ENCODE peak calls at places on chromosomes 13 and 19, in six cellular contexts. Q is transverse colon, S is sigmoid colon, R is breast epithelium, X is HCT116, Y is upper lobe of left lung. J is an unnamed sample.

GRCh38 chr13:98672947-98673545 is 79.4 kb downstream of the SLC15A1 start:
- DNase-seq in Q (peak), S (peak), R (peak), X (peak), Y (peak), J (peak)

GRCh38 chr13:93624371-93624777 is 397.8 kb downstream of the GPC6 start:
- DNase-seq in Q (no peak), S (no peak), R (no peak), X (no peak), Y (no peak), J (no peak)

GRCh38 chr19:56839665-56840451 is 668 bp downstream of the PEG3 start:
- DNase-seq in Q (peak), S (peak), R (peak), X (no peak), Y (peak), J (no peak)

GRCh38 chr13:58953638-58954037 is 1210.1 kb downstream of the DIAPH3 start:
- DNase-seq in Q (no peak), S (no peak), R (no peak), X (no peak), Y (no peak), J (no peak)

GRCh38 chr19:4456843-4457653 is 546 bp downstream of the UBXN6 start:
- DNase-seq in Q (peak), S (no peak), R (no peak), X (no peak), Y (peak), J (peak)

GRCh38 chr19:1847684-1848398 is 442 bp downstream of the REXO1 start:
- DNase-seq in Q (peak), S (no peak), R (no peak), X (no peak), Y (peak), J (no peak)

GRCh38 chr13:50845211-50845610 is 1.7 kb upstream of the DLEU7 start:
- DNase-seq in Q (no peak), S (no peak), R (no peak), X (no peak), Y (no peak), J (no peak)

GRCh38 chr19:44767295-44768180 is 10.2 kb upstream of the CBLC start:
- DNase-seq in Q (no peak), S (no peak), R (no peak), X (no peak), Y (peak), J (no peak)

GRCh38 chr13:51997641-51998330 is 13.5 kb downstream of the ATP7B start:
- DNase-seq in Q (no peak), S (no peak), R (no peak), X (no peak), Y (no peak), J (no peak)

GRCh38 chr19:1650627-1651009 is 1.8 kb downstream of the TCF3 start:
- DNase-seq in Q (no peak), S (no peak), R (no peak), X (no peak), Y (no peak), J (no peak)

GRCh38 chr13:100837611-100838010 is 163.0 kb upstream of the TMTC4 start:
- DNase-seq in Q (no peak), S (no peak), R (no peak), X (no peak), Y (no peak), J (no peak)

GRCh38 chr13:21137696-21138095 is 38.7 kb downstream of the SKA3 start:
- DNase-seq in Q (no peak), S (no peak), R (no peak), X (peak), Y (peak), J (no peak)

GRCh38 chr13:51773515-51773914 is 30.4 kb downstream of the DHRS12 start:
- DNase-seq in Q (no peak), S (no peak), R (no peak), X (no peak), Y (no peak), J (no peak)

GRCh38 chr13:75541287-75541686 is 3.6 kb upstream of the COMMD6 start:
- DNase-seq in Q (no peak), S (no peak), R (no peak), X (no peak), Y (peak), J (no peak)

GRCh38 chr13:77053192-77053591 is 26.2 kb upstream of the FBXL3 start:
- DNase-seq in Q (no peak), S (no peak), R (no peak), X (no peak), Y (no peak), J (no peak)

GRCh38 chr19:14536926-14537692 is 7.7 kb downstream of the TECR start:
- DNase-seq in Q (peak), S (no peak), R (peak), X (peak), Y (peak), J (no peak)

GRCh38 chr19:57171551-57172081 is 4.3 kb upstream of the DUXA start:
- DNase-seq in Q (peak), S (peak), R (no peak), X (no peak), Y (no peak), J (peak)

GRCh38 chr13:104450006-104450405 is 1383.8 kb upstream of the SLC10A2 start:
- DNase-seq in Q (no peak), S (no peak), R (no peak), X (no peak), Y (no peak), J (no peak)

GRCh38 chr13:24033527-24034302 is 126.8 kb upstream of the SPATA13 start:
- DNase-seq in Q (no peak), S (no peak), R (no peak), X (no peak), Y (no peak), J (no peak)

GRCh38 chr13:105552078-105552477 is 983.4 kb downstream of the EFNB2 start:
- DNase-seq in Q (no peak), S (no peak), R (no peak), X (no peak), Y (no peak), J (no peak)

GRCh38 chr19:3519126-3519525 is 13.0 kb downstream of the FZR1 start:
- DNase-seq in Q (no peak), S (no peak), R (no peak), X (no peak), Y (no peak), J (no peak)

GRCh38 chr19:56866563-56866962 is 26.0 kb upstream of the PEG3 start:
- DNase-seq in Q (no peak), S (no peak), R (no peak), X (no peak), Y (no peak), J (no peak)

GRCh38 chr19:38440592-38440991 is 7.1 kb downstream of the RYR1 start:
- DNase-seq in Q (no peak), S (no peak), R (no peak), X (no peak), Y (no peak), J (no peak)

GRCh38 chr13:19169991-19170390 is 11.6 kb downstream of the TUBA3C start:
- DNase-seq in Q (no peak), S (no peak), R (no peak), X (no peak), Y (no peak), J (no peak)

GRCh38 chr13:73018336-73018735 is 40.5 kb upstream of the KLF5 start:
- DNase-seq in Q (no peak), S (no peak), R (no peak), X (no peak), Y (no peak), J (no peak)

GRCh38 chr19:14971474-14971873 is 8.2 kb downstream of the SLC1A6 start:
- DNase-seq in Q (no peak), S (no peak), R (no peak), X (no peak), Y (no peak), J (no peak)

DNA sequence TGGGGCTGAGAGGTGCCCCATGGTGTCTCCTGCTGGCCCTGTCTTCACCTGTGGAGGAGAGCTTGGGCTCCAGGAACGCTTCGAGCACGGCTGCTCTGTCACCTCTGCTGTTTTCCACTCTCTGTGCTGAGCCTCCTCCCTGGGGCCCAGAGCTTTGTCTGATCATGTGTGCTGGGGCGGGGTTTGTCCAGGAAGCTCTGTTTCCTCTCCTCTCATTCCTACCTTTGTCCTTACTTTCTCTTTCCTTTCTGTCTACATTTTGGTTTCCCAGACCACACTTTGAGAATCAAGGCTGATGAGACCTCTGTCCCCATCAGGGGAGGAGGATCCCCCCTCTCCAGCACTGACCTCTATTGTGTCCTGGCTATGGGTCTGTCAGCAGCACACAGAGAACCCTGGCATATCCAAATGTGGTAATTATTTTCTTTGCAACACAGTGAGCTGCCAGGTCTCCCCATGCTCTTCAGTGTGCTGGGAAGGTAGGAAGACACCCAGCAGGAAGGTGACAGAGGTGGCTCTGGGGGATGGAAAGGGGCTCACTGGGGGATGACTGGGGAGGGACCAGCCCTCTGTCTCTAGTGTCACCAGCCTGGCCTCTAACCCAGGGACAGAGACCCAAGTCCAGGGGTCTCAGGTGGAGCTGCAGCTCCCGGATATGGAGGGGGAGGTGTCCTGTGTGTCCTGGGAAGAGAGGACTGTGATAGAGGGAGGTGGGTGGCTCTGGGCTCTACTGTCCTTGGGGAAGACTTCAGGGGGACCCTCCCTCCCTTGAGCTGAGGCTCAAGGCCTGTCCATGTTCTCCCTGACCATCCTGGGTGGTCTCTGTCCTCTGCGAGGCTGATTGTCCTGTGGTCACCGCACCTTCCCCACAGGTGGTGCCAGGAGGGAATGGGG is at the start of gene CEACAM1:
- DNase-seq in Q (peak), S (no peak), R (peak), X (no peak), Y (peak), J (peak)
- TF ChIP-seq POLR2A in Q (peak), S (no peak), R (no peak), X (no peak), Y (no peak), J (no peak)

GRCh38 chr19:11339254-11340098 is at the start of gene RAB3D:
- DNase-seq in Q (peak), S (peak), R (peak), X (peak), Y (peak), J (peak)
- TF ChIP-seq POLR2AphosphoS5 in Q (peak), S (peak), R (peak), X (peak), Y (peak), J (no peak)

DNA sequence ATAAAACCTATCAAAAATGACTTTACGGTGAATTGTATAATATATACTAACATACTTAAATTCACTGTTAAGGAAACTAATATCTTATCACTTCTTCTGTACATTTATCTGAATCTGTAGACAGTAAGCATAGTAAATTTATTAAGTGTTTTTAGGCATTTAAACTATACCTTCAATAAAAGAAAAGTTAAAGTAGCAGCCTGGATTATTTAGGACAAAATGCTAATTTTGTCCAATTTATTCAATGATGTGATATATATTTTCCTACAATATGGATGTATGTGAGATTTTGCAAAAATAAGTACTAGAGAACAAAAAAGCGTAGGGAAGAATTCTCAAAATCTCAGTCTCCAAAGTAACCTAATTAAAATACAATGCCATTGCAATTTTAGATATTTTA is 299.9 kb downstream of the GPC5 start:
- DNase-seq in Q (no peak), S (no peak), R (no peak), X (no peak), Y (no peak), J (no peak)
- TF ChIP-seq POLR2A in Q (no peak), S (no peak), R (no peak), X (no peak), Y (no peak), J (no peak)

GRCh38 chr19:49387936-49388372 is at the start of gene KASH5:
- DNase-seq in Q (peak), S (peak), R (peak), X (no peak), Y (peak), J (no peak)
- TF ChIP-seq POLR2AphosphoS5 in Q (no peak), S (no peak), R (no peak), X (no peak), Y (no peak), J (no peak)